ENCODE peak calls at places on chromosomes 16 and 17, in four cellular contexts. D, I, V and N are unnamed samples.

GRCh38 chr17:40415390-40415789 is 2.3 kb downstream of the TOP2A start:
- DNase-seq in D (no peak), I (peak), V (no peak), N (no peak)

GRCh38 chr16:79758615-79759346 is 158.2 kb upstream of the MAF start:
- DNase-seq in D (no peak), I (no peak), V (no peak), N (no peak)

GRCh38 chr16:81094771-81095251 is 1.4 kb downstream of the GCSH start:
- DNase-seq in D (no peak), I (no peak), V (no peak), N (no peak)

GRCh38 chr17:9021158-9021984 is at the start of gene NTN1:
- DNase-seq in D (peak), I (no peak), V (no peak), N (peak)

GRCh38 chr16:88939814-88940195 is 37.2 kb downstream of the CBFA2T3 start:
- DNase-seq in D (peak), I (no peak), V (no peak), N (no peak)

GRCh38 chr16:49754495-49755290 is 101.2 kb downstream of the ZNF423 start:
- DNase-seq in D (peak), I (peak), V (no peak), N (no peak)

GRCh38 chr16:997440-998051 is 16.0 kb downstream of the SOX8 start:
- DNase-seq in D (peak), I (no peak), V (no peak), N (peak)

GRCh38 chr17:38740016-38740415 is 8.1 kb downstream of the PCGF2 start:
- DNase-seq in D (no peak), I (no peak), V (no peak), N (no peak)

GRCh38 chr16:54140057-54140787 is 146.4 kb downstream of the IRX3 start:
- DNase-seq in D (no peak), I (peak), V (no peak), N (no peak)

GRCh38 chr17:3974138-3974687 is 10.0 kb upstream of the ATP2A3 start:
- DNase-seq in D (peak), I (no peak), V (no peak), N (no peak)